ENCODE peak calls at places on chromosomes 7 and 10, in ten cellular contexts. P is GM10248; B is SHP77; C is T-helper 1 cell; N is activated CD8-positive, alpha-beta memory T cell treated with anti-CD3 and anti-CD28 coated beads for 4 hours; I is CD8-positive, alpha-beta memory T cell; V is H54; T is T-helper 2 cell; D is left colon; X is stimulated activated effector memory CD8-positive, alpha-beta T cell treated with anti-CD3 and anti-CD28 coated beads, Interleukin-12 subunit alpha, Interleukin-12 subunit beta, amount 100 ng/mL, for 72 hours. Y is an unnamed sample.

GRCh38 chr7:141686670-141687069 is 15.3 kb downstream of the DENND11 start:
- DNase-seq in V (no peak), C (no peak), T (no peak), P (no peak), I (no peak), D (no peak), B (no peak), N (no peak), X (no peak), Y (no peak)

GRCh38 chr7:29854257-29854938 is 48.1 kb downstream of the WIPF3 start:
- DNase-seq in B (peak), X (no peak), T (no peak), I (no peak), N (no peak), D (no peak), V (no peak), C (no peak), P (no peak), Y (no peak)

GRCh38 chr7:71682841-71683341 is 550.9 kb downstream of the GALNT17 start:
- DNase-seq in C (no peak), D (peak), X (no peak), N (no peak), B (no peak), P (no peak), T (no peak), V (no peak), I (no peak), Y (no peak)

GRCh38 chr7:68729361-68729760 is 868.9 kb upstream of the AUTS2 start:
- DNase-seq in D (no peak), T (no peak), N (no peak), B (no peak), I (no peak), C (no peak), P (no peak), V (no peak), X (no peak), Y (no peak)

GRCh38 chr10:78819361-78820006 is 249.3 kb upstream of the ZMIZ1 start:
- DNase-seq in D (no peak), V (no peak), T (no peak), P (no peak), N (no peak), C (no peak), B (peak), I (no peak), X (no peak), Y (no peak)

GRCh38 chr10:16948335-16948734 is 131.1 kb upstream of the RSU1 start:
- DNase-seq in C (peak), P (no peak), D (no peak), X (no peak), V (no peak), B (no peak), N (peak), I (peak), T (peak), Y (no peak)

GRCh38 chr7:47786557-47787248 is 161.6 kb downstream of the PKD1L1 start:
- DNase-seq in B (peak), V (peak), X (no peak), C (no peak), D (peak), I (no peak), T (no peak), N (no peak), P (no peak), Y (no peak)

GRCh38 chr10:29603516-29603915 is 31.3 kb downstream of the SVIL start:
- DNase-seq in B (no peak), D (no peak), V (no peak), I (no peak), C (no peak), P (no peak), N (no peak), T (no peak), X (no peak), Y (no peak)

GRCh38 chr10:79178614-79179403 is 110.0 kb downstream of the ZMIZ1 start:
- DNase-seq in X (no peak), I (no peak), B (no peak), P (no peak), N (no peak), D (no peak), C (no peak), V (no peak), T (no peak), Y (no peak)

GRCh38 chr7:139682136-139683013 is 95.4 kb downstream of the HIPK2 start:
- DNase-seq in V (peak), P (no peak), C (no peak), D (no peak), X (peak), I (no peak), B (no peak), T (no peak), N (no peak), Y (no peak)

GRCh38 chr10:69061305-69062161 is 26.4 kb upstream of the SRGN start:
- DNase-seq in N (no peak), B (peak), P (peak), C (peak), X (no peak), I (peak), D (peak), T (no peak), V (peak), Y (no peak)

GRCh38 chr10:124416733-124417132 is 2.0 kb downstream of the OAT start:
- DNase-seq in X (no peak), B (no peak), V (no peak), C (no peak), P (no peak), N (no peak), T (no peak), I (no peak), D (no peak), Y (no peak)

GRCh38 chr7:147245274-147245673 is 1128.7 kb downstream of the CNTNAP2 start:
- DNase-seq in D (peak), N (no peak), I (no peak), B (no peak), C (no peak), X (no peak), V (peak), P (peak), T (no peak), Y (peak)

GRCh38 chr7:135260930-135261721 is 27.5 kb downstream of the STRA8 start:
- DNase-seq in T (no peak), C (no peak), X (no peak), V (no peak), N (no peak), D (no peak), I (no peak), P (no peak), B (no peak), Y (no peak)

GRCh38 chr7:97982647-97983046 is 7.3 kb downstream of the OCM2 start:
- DNase-seq in V (no peak), T (no peak), P (no peak), D (no peak), B (no peak), I (no peak), X (no peak), C (no peak), N (no peak), Y (no peak)